ENCODE peak calls at places on chromosomes 16 and 17, in five cellular contexts. One of them, this sample, is unnamed.

GRCh38 chr17:1042486-1042885 is 45.6 kb downstream of the TIMM22 start:
- DNase-seq in HT-29: no peak
- DNase-seq in endothelial cell of umbilical vein: no peak
- DNase-seq in testis: no peak
- DNase-seq in fibroblast of pulmonary artery: no peak
- DNase-seq in this sample: no peak

GRCh38 chr16:907819-908218 is 63.0 kb downstream of the LMF1 start:
- DNase-seq in HT-29: no peak
- DNase-seq in endothelial cell of umbilical vein: no peak
- DNase-seq in testis: no peak
- DNase-seq in fibroblast of pulmonary artery: no peak
- DNase-seq in this sample: no peak

GRCh38 chr17:68207651-68208253 is 40.1 kb upstream of the AMZ2 start:
- DNase-seq in HT-29: no peak
- DNase-seq in testis: no peak
- DNase-seq in fibroblast of pulmonary artery: no peak
- DNase-seq in endothelial cell of umbilical vein: no peak
- DNase-seq in this sample: no peak

GRCh38 chr16:69618307-69618706 is 52.5 kb downstream of the NFAT5 start:
- DNase-seq in endothelial cell of umbilical vein: peak
- DNase-seq in HT-29: no peak
- DNase-seq in testis: no peak
- DNase-seq in fibroblast of pulmonary artery: peak
- DNase-seq in this sample: no peak

GRCh38 chr17:45984368-45984767 is 14.7 kb upstream of the STH start:
- DNase-seq in endothelial cell of umbilical vein: no peak
- DNase-seq in HT-29: no peak
- DNase-seq in fibroblast of pulmonary artery: no peak
- DNase-seq in testis: no peak
- DNase-seq in this sample: no peak

GRCh38 chr17:16171613-16172012 is 43.7 kb downstream of the NCOR1 start:
- DNase-seq in endothelial cell of umbilical vein: no peak
- DNase-seq in HT-29: peak
- DNase-seq in testis: no peak
- DNase-seq in fibroblast of pulmonary artery: no peak
- DNase-seq in this sample: no peak

GRCh38 chr17:50169121-50169764 is 3.4 kb downstream of the SGCA start:
- DNase-seq in testis: peak
- DNase-seq in fibroblast of pulmonary artery: peak
- DNase-seq in endothelial cell of umbilical vein: peak
- DNase-seq in HT-29: peak
- DNase-seq in this sample: no peak

GRCh38 chr16:89315271-89315670 is 97.8 kb downstream of the ZNF778 start:
- DNase-seq in fibroblast of pulmonary artery: no peak
- DNase-seq in testis: no peak
- DNase-seq in HT-29: no peak
- DNase-seq in endothelial cell of umbilical vein: no peak
- DNase-seq in this sample: no peak

GRCh38 chr17:6605142-6605541 is 35.4 kb downstream of the KIAA0753 start:
- DNase-seq in HT-29: no peak
- DNase-seq in fibroblast of pulmonary artery: no peak
- DNase-seq in endothelial cell of umbilical vein: no peak
- DNase-seq in testis: no peak
- DNase-seq in this sample: no peak

GRCh38 chr16:55506083-55506482 is 2.8 kb upstream of the LPCAT2 start:
- DNase-seq in testis: no peak
- DNase-seq in endothelial cell of umbilical vein: no peak
- DNase-seq in fibroblast of pulmonary artery: no peak
- DNase-seq in HT-29: peak
- DNase-seq in this sample: no peak

GRCh38 chr16:80692270-80692669 is 112.1 kb downstream of the CDYL2 start:
- DNase-seq in fibroblast of pulmonary artery: no peak
- DNase-seq in endothelial cell of umbilical vein: no peak
- DNase-seq in testis: no peak
- DNase-seq in HT-29: no peak
- DNase-seq in this sample: no peak

GRCh38 chr17:68238488-68238887 is 9.4 kb upstream of the AMZ2 start:
- DNase-seq in HT-29: no peak
- DNase-seq in fibroblast of pulmonary artery: no peak
- DNase-seq in endothelial cell of umbilical vein: no peak
- DNase-seq in testis: no peak
- DNase-seq in this sample: no peak

GRCh38 chr16:3878610-3879009 is 1.9 kb downstream of the CREBBP start:
- DNase-seq in HT-29: no peak
- DNase-seq in fibroblast of pulmonary artery: peak
- DNase-seq in testis: peak
- DNase-seq in endothelial cell of umbilical vein: no peak
- DNase-seq in this sample: no peak

GRCh38 chr17:29046440-29046839 is 3.5 kb downstream of the PIPOX start:
- DNase-seq in endothelial cell of umbilical vein: no peak
- DNase-seq in testis: no peak
- DNase-seq in HT-29: no peak
- DNase-seq in fibroblast of pulmonary artery: no peak
- DNase-seq in this sample: no peak

GRCh38 chr17:17940451-17940911 is 31.7 kb downstream of the TOM1L2 start:
- DNase-seq in testis: no peak
- DNase-seq in endothelial cell of umbilical vein: peak
- DNase-seq in HT-29: no peak
- DNase-seq in fibroblast of pulmonary artery: peak
- DNase-seq in this sample: no peak

GRCh38 chr17:63162406-63163157 is 196.5 kb downstream of the TANC2 start:
- DNase-seq in fibroblast of pulmonary artery: no peak
- DNase-seq in testis: no peak
- DNase-seq in endothelial cell of umbilical vein: peak
- DNase-seq in HT-29: no peak
- DNase-seq in this sample: no peak

GRCh38 chr16:53207810-53208752 is 153.3 kb downstream of the CHD9 start:
- DNase-seq in HT-29: peak
- DNase-seq in fibroblast of pulmonary artery: peak
- DNase-seq in testis: peak
- DNase-seq in endothelial cell of umbilical vein: peak
- DNase-seq in this sample: peak

GRCh38 chr17:79353548-79353947 is 257.3 kb downstream of the RBFOX3 start:
- DNase-seq in HT-29: no peak
- DNase-seq in testis: no peak
- DNase-seq in fibroblast of pulmonary artery: no peak
- DNase-seq in endothelial cell of umbilical vein: no peak
- DNase-seq in this sample: no peak

GRCh38 chr17:58329035-58329807 is 626 bp upstream of the TSPOAP1 start:
- DNase-seq in testis: no peak
- DNase-seq in fibroblast of pulmonary artery: no peak
- DNase-seq in endothelial cell of umbilical vein: no peak
- DNase-seq in HT-29: no peak
- DNase-seq in this sample: no peak

GRCh38 chr16:87099001-87099740 is 218.0 kb downstream of the C16orf95 start:
- DNase-seq in testis: no peak
- DNase-seq in fibroblast of pulmonary artery: no peak
- DNase-seq in endothelial cell of umbilical vein: no peak
- DNase-seq in HT-29: no peak
- DNase-seq in this sample: no peak

GRCh38 chr16:85213926-85214294 is 101.6 kb upstream of the CIBAR2 start:
- DNase-seq in HT-29: no peak
- DNase-seq in endothelial cell of umbilical vein: no peak
- DNase-seq in testis: no peak
- DNase-seq in fibroblast of pulmonary artery: no peak
- DNase-seq in this sample: no peak

GRCh38 chr17:6914711-6915110 is 81.1 kb upstream of the ALOX12 start:
- DNase-seq in HT-29: no peak
- DNase-seq in testis: no peak
- DNase-seq in fibroblast of pulmonary artery: no peak
- DNase-seq in endothelial cell of umbilical vein: no peak
- DNase-seq in this sample: no peak

GRCh38 chr16:4103741-4104140 is 12.5 kb downstream of the ADCY9 start:
- DNase-seq in fibroblast of pulmonary artery: no peak
- DNase-seq in endothelial cell of umbilical vein: no peak
- DNase-seq in HT-29: no peak
- DNase-seq in testis: no peak
- DNase-seq in this sample: no peak

GRCh38 chr17:73950515-73950914 is 253.0 kb upstream of the RPL38 start:
- DNase-seq in endothelial cell of umbilical vein: no peak
- DNase-seq in HT-29: no peak
- DNase-seq in testis: no peak
- DNase-seq in fibroblast of pulmonary artery: no peak
- DNase-seq in this sample: no peak

GRCh38 chr17:6796017-6796886 is 20.2 kb downstream of the FBXO39 start:
- DNase-seq in fibroblast of pulmonary artery: peak
- DNase-seq in endothelial cell of umbilical vein: no peak
- DNase-seq in testis: no peak
- DNase-seq in HT-29: no peak
- DNase-seq in this sample: no peak

GRCh38 chr17:40304464-40304863 is 4.5 kb upstream of the RARA start:
- DNase-seq in fibroblast of pulmonary artery: peak
- DNase-seq in testis: no peak
- DNase-seq in HT-29: no peak
- DNase-seq in endothelial cell of umbilical vein: no peak
- DNase-seq in this sample: no peak

GRCh38 chr17:29760279-29760721 is 137.6 kb upstream of the CORO6 start:
- DNase-seq in fibroblast of pulmonary artery: peak
- DNase-seq in HT-29: no peak
- DNase-seq in endothelial cell of umbilical vein: peak
- DNase-seq in testis: no peak
- DNase-seq in this sample: no peak

GRCh38 chr16:24626251-24626650 is 86.9 kb downstream of the RBBP6 start:
- DNase-seq in endothelial cell of umbilical vein: no peak
- DNase-seq in HT-29: no peak
- DNase-seq in fibroblast of pulmonary artery: peak
- DNase-seq in testis: no peak
- DNase-seq in this sample: no peak

GRCh38 chr16:2252806-2253148 is 1.4 kb upstream of the ECI1 start:
- DNase-seq in fibroblast of pulmonary artery: no peak
- DNase-seq in HT-29: peak
- DNase-seq in testis: no peak
- DNase-seq in endothelial cell of umbilical vein: no peak
- DNase-seq in this sample: no peak

GRCh38 chr17:39928868-39929651 is 1.5 kb downstream of the LRRC3C start:
- DNase-seq in endothelial cell of umbilical vein: peak
- DNase-seq in fibroblast of pulmonary artery: peak
- DNase-seq in testis: no peak
- DNase-seq in HT-29: no peak
- DNase-seq in this sample: peak

GRCh38 chr17:2560658-2561057 is 32.8 kb upstream of the PAFAH1B1 start:
- DNase-seq in endothelial cell of umbilical vein: peak
- DNase-seq in testis: no peak
- DNase-seq in fibroblast of pulmonary artery: peak
- DNase-seq in HT-29: no peak
- DNase-seq in this sample: peak

GRCh38 chr17:41812176-41813038 is at the start of gene FKBP10:
- DNase-seq in HT-29: peak
- DNase-seq in testis: peak
- DNase-seq in endothelial cell of umbilical vein: peak
- DNase-seq in fibroblast of pulmonary artery: peak
- DNase-seq in this sample: no peak

GRCh38 chr17:8959312-8959918 is 6.1 kb downstream of the PIK3R5 start:
- DNase-seq in endothelial cell of umbilical vein: no peak
- DNase-seq in HT-29: no peak
- DNase-seq in testis: no peak
- DNase-seq in fibroblast of pulmonary artery: no peak
- DNase-seq in this sample: no peak

GRCh38 chr17:72775237-72775636 is 317.3 kb downstream of the SLC39A11 start:
- DNase-seq in HT-29: no peak
- DNase-seq in endothelial cell of umbilical vein: no peak
- DNase-seq in testis: no peak
- DNase-seq in fibroblast of pulmonary artery: no peak
- DNase-seq in this sample: no peak

GRCh38 chr17:67377727-67378443 is 804 bp downstream of the PITPNC1 start:
- DNase-seq in HT-29: peak
- DNase-seq in endothelial cell of umbilical vein: no peak
- DNase-seq in testis: peak
- DNase-seq in fibroblast of pulmonary artery: peak
- DNase-seq in this sample: no peak

GRCh38 chr17:42438600-42439567 is 15.8 kb upstream of the CAVIN1 start:
- DNase-seq in testis: peak
- DNase-seq in fibroblast of pulmonary artery: peak
- DNase-seq in endothelial cell of umbilical vein: peak
- DNase-seq in HT-29: no peak
- DNase-seq in this sample: no peak

GRCh38 chr16:1810536-1810935 is 16.1 kb downstream of the HAGH start:
- DNase-seq in testis: no peak
- DNase-seq in fibroblast of pulmonary artery: no peak
- DNase-seq in HT-29: no peak
- DNase-seq in endothelial cell of umbilical vein: no peak
- DNase-seq in this sample: no peak

GRCh38 chr17:10471853-10472252 is 2.5 kb upstream of the MYH4 start:
- DNase-seq in endothelial cell of umbilical vein: no peak
- DNase-seq in HT-29: no peak
- DNase-seq in fibroblast of pulmonary artery: peak
- DNase-seq in testis: no peak
- DNase-seq in this sample: no peak

GRCh38 chr16:61595605-61596004 is 440.6 kb downstream of the CDH8 start:
- DNase-seq in endothelial cell of umbilical vein: no peak
- DNase-seq in HT-29: no peak
- DNase-seq in fibroblast of pulmonary artery: no peak
- DNase-seq in testis: no peak
- DNase-seq in this sample: no peak

This sample was measured in pulmonary artery endothelial cell.